ENCODE peak calls at places on chromosomes 2 and 18, in seven cellular contexts. E is IMR-90; J is left ventricle myocardium inferior; A is CD4-positive, alpha-beta T cell; H is body of pancreas; Q is breast epithelium; I is PC-3. F is an unnamed sample.

GRCh38 chr18:23211146-23211545 is 75.9 kb downstream of the CABLES1 start:
- DNase-seq in E (no peak), J (no peak), A (no peak), H (no peak), Q (no peak), I (peak; percentile 50), F (no peak)

GRCh38 chr2:222179592-222179991 is 119.2 kb downstream of the PAX3 start:
- DNase-seq in E (no peak), J (no peak), A (no peak), H (no peak), Q (no peak), I (no peak), F (no peak)

GRCh38 chr2:25041307-25041927 is 459 bp upstream of the EFR3B start:
- DNase-seq in E (peak; percentile 32), J (peak; percentile 47), A (no peak), H (peak; percentile 69), Q (peak; percentile 61), I (peak; percentile 79), F (peak; percentile 9)

GRCh38 chr2:18656048-18656447 is 66.7 kb upstream of the NT5C1B start:
- DNase-seq in E (no peak), J (no peak), A (no peak), H (no peak), Q (no peak), I (no peak), F (no peak)

GRCh38 chr2:240098349-240098748 is 37.8 kb downstream of the COPS9 start:
- DNase-seq in E (no peak), J (no peak), A (no peak), H (no peak), Q (no peak), I (no peak), F (no peak)

GRCh38 chr18:62524443-62525200 is 1.8 kb downstream of the ZCCHC2 start:
- DNase-seq in E (peak; percentile 45), J (peak; percentile 65), A (peak; percentile 66), H (peak; percentile 62), Q (peak; percentile 66), I (peak; percentile 46), F (peak; percentile 52)

GRCh38 chr2:111905990-111906735 is 7.8 kb downstream of the MERTK start:
- DNase-seq in E (no peak), J (no peak), A (no peak), H (peak; percentile 5), Q (no peak), I (no peak), F (no peak)

GRCh38 chr2:165646321-165646801 is 147.7 kb downstream of the GALNT3 start:
- DNase-seq in E (no peak), J (no peak), A (no peak), H (no peak), Q (no peak), I (no peak), F (no peak)

GRCh38 chr18:52963481-52963880 is 623.5 kb downstream of the DCC start:
- DNase-seq in E (no peak), J (no peak), A (no peak), H (no peak), Q (no peak), I (no peak), F (no peak)

GRCh38 chr18:22091341-22091740 is 78.0 kb upstream of the GATA6 start:
- DNase-seq in E (no peak), J (no peak), A (no peak), H (no peak), Q (no peak), I (no peak), F (no peak)

GRCh38 chr2:1639086-1639858 is 105.0 kb downstream of the PXDN start:
- DNase-seq in E (no peak), J (no peak), A (no peak), H (no peak), Q (no peak), I (no peak), F (no peak)

GRCh38 chr2:17620280-17620679 is 79.8 kb downstream of the VSNL1 start:
- DNase-seq in E (peak; percentile 4), J (peak; percentile 54), A (no peak), H (no peak), Q (no peak), I (no peak), F (no peak)

GRCh38 chr18:26721876-26722581 is 143.5 kb downstream of the AQP4 start:
- DNase-seq in E (no peak), J (no peak), A (no peak), H (no peak), Q (no peak), I (no peak), F (no peak)

GRCh38 chr18:59881728-59882685 is 17.8 kb upstream of the PMAIP1 start:
- DNase-seq in E (peak; percentile 67), J (no peak), A (no peak), H (no peak), Q (no peak), I (peak; percentile 74), F (no peak)

GRCh38 chr2:40027968-40028367 is 248.9 kb upstream of the THUMPD2 start:
- DNase-seq in E (peak; percentile 70), J (no peak), A (no peak), H (no peak), Q (no peak), I (no peak), F (no peak)

GRCh38 chr2:223494987-223495386 is 107.2 kb downstream of the SCG2 start:
- DNase-seq in E (peak; percentile 15), J (no peak), A (no peak), H (no peak), Q (no peak), I (no peak), F (no peak)

GRCh38 chr2:216057688-216058193 is 23.9 kb downstream of the PECR start:
- DNase-seq in E (peak; percentile 70), J (no peak), A (peak; percentile 60), H (peak; percentile 25), Q (no peak), I (no peak), F (peak; percentile 27)

GRCh38 chr2:207265849-207266248 is 100.1 kb upstream of the KLF7 start:
- DNase-seq in E (no peak), J (no peak), A (no peak), H (no peak), Q (no peak), I (no peak), F (no peak)

DNA sequence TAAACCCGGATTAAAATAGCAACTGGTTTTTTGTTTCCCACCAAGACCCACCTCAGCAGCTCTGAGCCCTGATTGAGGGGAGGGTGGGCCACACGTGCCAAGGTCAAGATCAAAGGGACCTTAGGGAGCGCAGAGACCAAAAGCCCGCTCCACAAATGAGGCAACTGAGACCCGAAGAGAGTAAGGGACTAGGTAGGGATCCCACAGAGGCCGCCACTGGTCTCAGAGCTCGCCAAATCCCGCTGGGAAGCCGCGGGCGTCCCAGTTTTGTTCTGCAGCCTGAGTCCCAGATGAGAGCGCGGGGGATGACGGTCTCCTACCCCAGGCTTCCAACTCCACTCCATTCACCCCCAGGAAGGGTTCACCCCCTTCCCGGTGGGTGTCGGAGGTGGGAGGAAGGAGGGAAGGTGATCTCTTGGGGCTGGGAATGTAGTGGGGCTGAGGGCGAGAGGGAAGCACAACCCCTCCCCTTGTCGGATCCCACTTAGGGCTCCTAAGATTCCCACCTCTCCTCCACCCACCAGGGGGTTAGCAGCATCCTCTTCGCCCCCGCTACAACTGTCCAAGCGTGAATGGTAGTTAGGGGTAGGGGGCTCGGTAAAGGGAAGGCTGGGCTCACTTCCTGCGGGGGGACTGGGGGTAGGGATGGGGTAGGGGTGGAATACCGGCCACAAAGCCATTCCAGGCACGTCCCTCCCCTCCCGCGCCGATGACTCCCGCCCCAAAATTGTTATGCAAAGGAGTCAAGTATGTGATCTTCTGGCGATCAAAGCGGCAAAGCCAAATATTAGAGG is 7.3 kb upstream of the EN1 start:
- DNase-seq in E (no peak), J (no peak), A (no peak), H (no peak), Q (no peak), I (no peak), F (no peak)
- H3K9me3 ChIP-seq in E (peaks cover 2% of the 10 kb centered on the region), J (no peaks in the 10 kb centered on the region), A (no peaks in the 10 kb centered on the region), H (no peaks in the 10 kb centered on the region), Q (no peaks in the 10 kb centered on the region), I (no peaks in the 10 kb centered on the region), F (no peaks in the 10 kb centered on the region)

GRCh38 chr2:116489292-116489691 is 1325.2 kb upstream of the DDX18 start:
- DNase-seq in E (no peak), J (no peak), A (no peak), H (no peak), Q (no peak), I (no peak), F (no peak)
- H3K9me3 ChIP-seq in E (peaks cover 19% of the 10 kb centered on the region), J (peaks cover 46% of the 10 kb centered on the region), A (no peaks in the 10 kb centered on the region), H (no peaks in the 10 kb centered on the region), Q (peaks cover 23% of the 10 kb centered on the region), I (peaks cover 16% of the 10 kb centered on the region), F (no peaks in the 10 kb centered on the region)

DNA sequence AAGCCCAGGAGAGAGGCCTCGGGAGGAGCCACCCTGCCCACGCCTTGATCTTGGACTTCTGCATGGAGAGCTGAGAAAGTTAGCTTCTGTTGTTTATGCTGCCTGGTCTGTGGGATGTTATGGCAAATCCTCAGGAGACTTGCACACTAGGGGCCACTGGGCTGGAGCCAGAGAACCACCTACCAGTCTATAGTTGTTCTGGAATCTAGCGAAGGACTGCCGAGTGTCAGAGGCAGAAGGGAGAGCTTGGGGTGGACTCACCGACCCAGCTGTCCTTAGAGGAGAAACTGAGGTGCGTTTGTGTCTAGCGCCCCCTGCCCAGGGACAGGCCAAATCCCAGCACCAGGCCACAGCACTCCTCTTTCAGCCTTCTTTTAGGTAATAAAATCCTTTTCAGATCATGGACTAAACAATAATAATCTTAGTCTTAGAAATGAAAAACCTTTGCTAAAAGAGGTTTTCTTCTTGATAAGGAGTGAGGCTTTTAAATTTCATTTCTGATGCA is 398.7 kb upstream of the SALL3 start:
- DNase-seq in E (no peak), J (no peak), A (no peak), H (no peak), Q (no peak), I (no peak), F (no peak)
- H3K9me3 ChIP-seq in E (peaks cover 51% of the 10 kb centered on the region), J (no peaks in the 10 kb centered on the region), A (no peaks in the 10 kb centered on the region), H (no peaks in the 10 kb centered on the region), Q (peaks cover 7% of the 10 kb centered on the region), I (no peaks in the 10 kb centered on the region), F (no peaks in the 10 kb centered on the region)

GRCh38 chr2:148253716-148254115 is 232.8 kb downstream of the MBD5 start:
- DNase-seq in E (peak; percentile 48), J (no peak), A (no peak), H (no peak), Q (no peak), I (peak; percentile 50), F (no peak)

GRCh38 chr2:148255929-148256328 is 235.0 kb downstream of the MBD5 start:
- DNase-seq in E (no peak), J (no peak), A (no peak), H (no peak), Q (no peak), I (no peak), F (no peak)

GRCh38 chr2:148259674-148260073 is 238.8 kb downstream of the MBD5 start:
- DNase-seq in E (peak; percentile 40), J (no peak), A (no peak), H (no peak), Q (no peak), I (peak; percentile 36), F (no peak)

GRCh38 chr2:148258124-148258523 is 237.2 kb downstream of the MBD5 start:
- DNase-seq in E (no peak), J (no peak), A (no peak), H (no peak), Q (no peak), I (no peak), F (no peak)

DNA sequence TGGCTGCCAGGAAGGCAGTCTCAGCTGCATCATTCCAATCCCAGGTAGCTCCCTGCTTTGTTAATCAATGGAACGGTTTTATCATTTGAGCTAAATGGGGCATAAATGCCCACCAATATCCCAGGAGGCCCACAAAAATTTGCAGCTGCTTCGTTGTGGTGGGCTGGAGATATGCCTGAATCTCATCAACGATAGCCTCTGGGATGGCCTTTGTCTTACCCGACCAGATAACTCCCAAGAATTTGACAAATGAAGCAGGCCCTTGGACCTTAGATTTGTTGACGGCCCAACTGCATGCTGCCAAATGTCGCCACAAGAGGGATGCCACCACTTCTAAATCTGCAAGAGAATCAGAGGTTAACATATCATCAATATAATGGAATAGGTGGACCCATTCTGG is 236.4 kb downstream of the MBD5 start:
- DNase-seq in E (no peak), J (no peak), A (no peak), H (no peak), Q (no peak), I (no peak), F (no peak)
- H3K9me3 ChIP-seq in E (no peaks in the 10 kb centered on the region), J (peaks cover 10% of the 10 kb centered on the region), A (peaks cover 23% of the 10 kb centered on the region), H (no peaks in the 10 kb centered on the region), Q (peaks cover 36% of the 10 kb centered on the region), I (peaks cover 4% of the 10 kb centered on the region), F (no peaks in the 10 kb centered on the region)

F was measured in T-helper 17 cell.